ENCODE peak calls at places on chromosome 9, in eight cellular contexts. One of them, this sample, is unnamed.
A peak's percentile ranks its signal among the peaks of the same experiment; 100 is the strongest.

GRCh38 chr9:116058421-116058820 is 95.2 kb upstream of the PAPPA start:
- DNase-seq in uterus: no peak
- DNase-seq in ovary: no peak
- DNase-seq in right cardiac atrium: no peak
- DNase-seq in fibroblast of pulmonary artery: peak; percentile 46
- DNase-seq in left lung: no peak
- DNase-seq in GM12865: no peak
- DNase-seq in astrocyte of the spinal cord: no peak
- DNase-seq in this sample: no peak

GRCh38 chr9:105722099-105722498 is 27.8 kb downstream of the TMEM38B start:
- DNase-seq in uterus: no peak
- DNase-seq in left lung: no peak
- DNase-seq in astrocyte of the spinal cord: no peak
- DNase-seq in ovary: no peak
- DNase-seq in fibroblast of pulmonary artery: no peak
- DNase-seq in GM12865: no peak
- DNase-seq in right cardiac atrium: no peak
- DNase-seq in this sample: no peak

GRCh38 chr9:125346351-125346750 is 84.7 kb downstream of the GAPVD1 start:
- DNase-seq in GM12865: no peak
- DNase-seq in astrocyte of the spinal cord: no peak
- DNase-seq in fibroblast of pulmonary artery: no peak
- DNase-seq in right cardiac atrium: no peak
- DNase-seq in uterus: no peak
- DNase-seq in left lung: no peak
- DNase-seq in ovary: no peak
- DNase-seq in this sample: no peak

GRCh38 chr9:137066096-137066861 is 4.1 kb downstream of the SAPCD2 start:
- DNase-seq in GM12865: no peak
- DNase-seq in left lung: no peak
- DNase-seq in astrocyte of the spinal cord: no peak
- DNase-seq in ovary: no peak
- DNase-seq in fibroblast of pulmonary artery: no peak
- DNase-seq in uterus: no peak
- DNase-seq in right cardiac atrium: peak; percentile 65
- DNase-seq in this sample: no peak

GRCh38 chr9:95383198-95383673 is 65.7 kb upstream of the FANCC start:
- DNase-seq in left lung: no peak
- DNase-seq in fibroblast of pulmonary artery: peak; percentile 13
- DNase-seq in uterus: no peak
- DNase-seq in ovary: no peak
- DNase-seq in astrocyte of the spinal cord: peak; percentile 34
- DNase-seq in GM12865: no peak
- DNase-seq in right cardiac atrium: no peak
- DNase-seq in this sample: peak; percentile 9

GRCh38 chr9:116156621-116157314 is 3.2 kb downstream of the PAPPA start:
- DNase-seq in ovary: peak; percentile 72
- DNase-seq in astrocyte of the spinal cord: peak; percentile 77
- DNase-seq in uterus: peak; percentile 80
- DNase-seq in right cardiac atrium: peak; percentile 86
- DNase-seq in left lung: peak; percentile 55
- DNase-seq in GM12865: no peak
- DNase-seq in fibroblast of pulmonary artery: peak; percentile 96
- DNase-seq in this sample: peak; percentile 72

GRCh38 chr9:24436761-24437160 is 108.9 kb downstream of the IZUMO3 start:
- DNase-seq in astrocyte of the spinal cord: no peak
- DNase-seq in left lung: no peak
- DNase-seq in right cardiac atrium: no peak
- DNase-seq in ovary: no peak
- DNase-seq in uterus: no peak
- DNase-seq in GM12865: no peak
- DNase-seq in fibroblast of pulmonary artery: no peak
- DNase-seq in this sample: no peak

GRCh38 chr9:82651474-82651873 is 411.5 kb downstream of the RASEF start:
- DNase-seq in astrocyte of the spinal cord: no peak
- DNase-seq in right cardiac atrium: no peak
- DNase-seq in GM12865: no peak
- DNase-seq in fibroblast of pulmonary artery: no peak
- DNase-seq in left lung: no peak
- DNase-seq in ovary: no peak
- DNase-seq in uterus: no peak
- DNase-seq in this sample: no peak

GRCh38 chr9:16809912-16810610 is 60.4 kb downstream of the BNC2 start:
- DNase-seq in left lung: no peak
- DNase-seq in fibroblast of pulmonary artery: no peak
- DNase-seq in uterus: no peak
- DNase-seq in GM12865: no peak
- DNase-seq in astrocyte of the spinal cord: no peak
- DNase-seq in ovary: no peak
- DNase-seq in right cardiac atrium: no peak
- DNase-seq in this sample: no peak

GRCh38 chr9:16626577-16627130 is 243.8 kb downstream of the BNC2 start:
- DNase-seq in astrocyte of the spinal cord: peak; percentile 90
- DNase-seq in ovary: no peak
- DNase-seq in uterus: no peak
- DNase-seq in GM12865: peak; percentile 12
- DNase-seq in left lung: no peak
- DNase-seq in fibroblast of pulmonary artery: peak; percentile 83
- DNase-seq in right cardiac atrium: no peak
- DNase-seq in this sample: peak; percentile 61

GRCh38 chr9:111630182-111631070 is 708 bp upstream of the DNAJC25 start:
- DNase-seq in uterus: no peak
- DNase-seq in fibroblast of pulmonary artery: no peak
- DNase-seq in ovary: no peak
- DNase-seq in GM12865: no peak
- DNase-seq in left lung: no peak
- DNase-seq in right cardiac atrium: no peak
- DNase-seq in astrocyte of the spinal cord: no peak
- DNase-seq in this sample: no peak

GRCh38 chr9:89952401-89952800 is 347.6 kb downstream of the GADD45G start:
- DNase-seq in ovary: no peak
- DNase-seq in left lung: no peak
- DNase-seq in fibroblast of pulmonary artery: no peak
- DNase-seq in GM12865: peak; percentile 6
- DNase-seq in uterus: no peak
- DNase-seq in right cardiac atrium: no peak
- DNase-seq in astrocyte of the spinal cord: peak; percentile 57
- DNase-seq in this sample: no peak

DNA sequence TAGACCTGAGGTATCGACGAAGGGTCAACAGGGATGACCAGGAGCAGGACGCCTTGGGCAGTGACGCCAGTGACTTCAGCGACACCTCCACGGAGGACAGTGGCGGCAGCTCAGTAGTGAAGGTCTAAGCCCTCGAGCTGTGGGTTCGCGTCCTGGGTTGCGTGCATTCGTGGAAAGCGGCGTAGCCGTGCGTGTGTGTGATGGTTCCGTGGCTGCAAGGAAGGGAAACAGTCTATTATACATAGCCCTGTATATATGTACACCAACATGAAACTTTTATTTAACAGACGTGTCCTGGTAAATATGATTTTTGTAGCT is 8.4 kb downstream of the PPP1R26 start:
- DNase-seq in uterus: no peak
- DNase-seq in ovary: no peak
- DNase-seq in left lung: no peak
- DNase-seq in fibroblast of pulmonary artery: no peak
- DNase-seq in GM12865: no peak
- DNase-seq in right cardiac atrium: no peak
- DNase-seq in astrocyte of the spinal cord: no peak
- DNase-seq in this sample: no peak
- H3K4me3 ChIP-seq in uterus: no peak overlapping the region
- H3K4me3 ChIP-seq in ovary: no peak overlapping the region
- H3K4me3 ChIP-seq in left lung: no peak overlapping the region
- H3K4me3 ChIP-seq in fibroblast of pulmonary artery: no peak overlapping the region
- H3K4me3 ChIP-seq in GM12865: no peak overlapping the region
- H3K4me3 ChIP-seq in right cardiac atrium: no peak overlapping the region
- H3K4me3 ChIP-seq in astrocyte of the spinal cord: no peak overlapping the region
- H3K4me3 ChIP-seq in this sample: no peak overlapping the region

DNA sequence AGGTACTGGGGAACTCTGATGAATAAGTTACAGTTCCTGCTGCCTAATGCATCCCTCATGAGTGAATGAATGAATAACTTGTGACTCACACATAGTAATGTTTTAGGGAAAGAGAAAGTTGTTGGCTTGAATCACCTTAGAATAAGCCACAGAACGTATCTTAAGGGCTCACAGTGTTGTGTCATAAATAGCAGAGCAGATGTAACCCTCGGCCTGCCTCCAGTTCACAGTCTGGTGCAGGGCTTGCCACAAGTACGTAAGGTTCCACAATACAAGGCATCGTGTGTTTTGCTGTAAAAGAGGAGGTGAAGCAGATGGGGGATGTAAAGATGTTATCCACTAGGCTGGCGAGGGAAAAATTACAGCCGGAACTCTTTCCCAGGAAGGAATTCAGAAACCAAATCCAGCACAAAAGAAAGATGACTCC is 218.7 kb downstream of the TRPM3 start:
- DNase-seq in fibroblast of pulmonary artery: peak; percentile 97
- DNase-seq in left lung: no peak
- DNase-seq in GM12865: no peak
- DNase-seq in astrocyte of the spinal cord: peak; percentile 99
- DNase-seq in right cardiac atrium: peak; percentile 23
- DNase-seq in ovary: no peak
- DNase-seq in uterus: peak; percentile 25
- DNase-seq in this sample: peak; percentile 99
- H3K4me3 ChIP-seq in fibroblast of pulmonary artery: peak overlapping the region; percentile 46
- H3K4me3 ChIP-seq in left lung: no peak overlapping the region
- H3K4me3 ChIP-seq in GM12865: no peak overlapping the region
- H3K4me3 ChIP-seq in astrocyte of the spinal cord: no peak overlapping the region
- H3K4me3 ChIP-seq in right cardiac atrium: no peak overlapping the region
- H3K4me3 ChIP-seq in ovary: no peak overlapping the region
- H3K4me3 ChIP-seq in uterus: no peak overlapping the region
- H3K4me3 ChIP-seq in this sample: no peak overlapping the region

GRCh38 chr9:117643288-117643654 is 60.9 kb upstream of the TLR4 start:
- DNase-seq in uterus: no peak
- DNase-seq in fibroblast of pulmonary artery: no peak
- DNase-seq in GM12865: no peak
- DNase-seq in astrocyte of the spinal cord: no peak
- DNase-seq in ovary: no peak
- DNase-seq in right cardiac atrium: no peak
- DNase-seq in left lung: no peak
- DNase-seq in this sample: no peak

GRCh38 chr9:117645245-117645636 is 59.0 kb upstream of the TLR4 start:
- DNase-seq in uterus: no peak
- DNase-seq in astrocyte of the spinal cord: no peak
- DNase-seq in fibroblast of pulmonary artery: no peak
- DNase-seq in right cardiac atrium: no peak
- DNase-seq in GM12865: no peak
- DNase-seq in ovary: no peak
- DNase-seq in left lung: no peak
- DNase-seq in this sample: no peak

GRCh38 chr9:117649126-117649525 is 55.1 kb upstream of the TLR4 start:
- DNase-seq in fibroblast of pulmonary artery: peak; percentile 26
- DNase-seq in left lung: no peak
- DNase-seq in right cardiac atrium: no peak
- DNase-seq in GM12865: no peak
- DNase-seq in astrocyte of the spinal cord: no peak
- DNase-seq in uterus: no peak
- DNase-seq in ovary: no peak
- DNase-seq in this sample: no peak

GRCh38 chr9:117644607-117645244 is 59.5 kb upstream of the TLR4 start:
- DNase-seq in uterus: peak; percentile 61
- DNase-seq in right cardiac atrium: peak; percentile 87
- DNase-seq in ovary: peak; percentile 72
- DNase-seq in fibroblast of pulmonary artery: peak; percentile 76
- DNase-seq in GM12865: peak; percentile 72
- DNase-seq in astrocyte of the spinal cord: peak; percentile 74
- DNase-seq in left lung: peak; percentile 85
- DNase-seq in this sample: peak; percentile 14

GRCh38 chr9:117644133-117644532 is 60.1 kb upstream of the TLR4 start:
- DNase-seq in right cardiac atrium: no peak
- DNase-seq in GM12865: no peak
- DNase-seq in uterus: no peak
- DNase-seq in astrocyte of the spinal cord: no peak
- DNase-seq in left lung: no peak
- DNase-seq in ovary: no peak
- DNase-seq in fibroblast of pulmonary artery: no peak
- DNase-seq in this sample: no peak
- H3K4me3 ChIP-seq in right cardiac atrium: no peak overlapping the region
- H3K4me3 ChIP-seq in GM12865: no peak overlapping the region
- H3K4me3 ChIP-seq in uterus: no peak overlapping the region
- H3K4me3 ChIP-seq in astrocyte of the spinal cord: no peak overlapping the region
- H3K4me3 ChIP-seq in left lung: no peak overlapping the region
- H3K4me3 ChIP-seq in ovary: no peak overlapping the region
- H3K4me3 ChIP-seq in fibroblast of pulmonary artery: no peak overlapping the region
- H3K4me3 ChIP-seq in this sample: no peak overlapping the region

GRCh38 chr9:114395196-114395595 is 7.4 kb upstream of the AKNA start:
- DNase-seq in right cardiac atrium: no peak
- DNase-seq in astrocyte of the spinal cord: no peak
- DNase-seq in left lung: no peak
- DNase-seq in uterus: no peak
- DNase-seq in ovary: peak; percentile 59
- DNase-seq in GM12865: no peak
- DNase-seq in fibroblast of pulmonary artery: no peak
- DNase-seq in this sample: no peak
- H3K4me3 ChIP-seq in right cardiac atrium: no peak overlapping the region
- H3K4me3 ChIP-seq in astrocyte of the spinal cord: no peak overlapping the region
- H3K4me3 ChIP-seq in left lung: no peak overlapping the region
- H3K4me3 ChIP-seq in uterus: peak overlapping the region; percentile 16
- H3K4me3 ChIP-seq in ovary: peak overlapping the region; percentile 12
- H3K4me3 ChIP-seq in GM12865: no peak overlapping the region
- H3K4me3 ChIP-seq in fibroblast of pulmonary artery: no peak overlapping the region
- H3K4me3 ChIP-seq in this sample: no peak overlapping the region

DNA sequence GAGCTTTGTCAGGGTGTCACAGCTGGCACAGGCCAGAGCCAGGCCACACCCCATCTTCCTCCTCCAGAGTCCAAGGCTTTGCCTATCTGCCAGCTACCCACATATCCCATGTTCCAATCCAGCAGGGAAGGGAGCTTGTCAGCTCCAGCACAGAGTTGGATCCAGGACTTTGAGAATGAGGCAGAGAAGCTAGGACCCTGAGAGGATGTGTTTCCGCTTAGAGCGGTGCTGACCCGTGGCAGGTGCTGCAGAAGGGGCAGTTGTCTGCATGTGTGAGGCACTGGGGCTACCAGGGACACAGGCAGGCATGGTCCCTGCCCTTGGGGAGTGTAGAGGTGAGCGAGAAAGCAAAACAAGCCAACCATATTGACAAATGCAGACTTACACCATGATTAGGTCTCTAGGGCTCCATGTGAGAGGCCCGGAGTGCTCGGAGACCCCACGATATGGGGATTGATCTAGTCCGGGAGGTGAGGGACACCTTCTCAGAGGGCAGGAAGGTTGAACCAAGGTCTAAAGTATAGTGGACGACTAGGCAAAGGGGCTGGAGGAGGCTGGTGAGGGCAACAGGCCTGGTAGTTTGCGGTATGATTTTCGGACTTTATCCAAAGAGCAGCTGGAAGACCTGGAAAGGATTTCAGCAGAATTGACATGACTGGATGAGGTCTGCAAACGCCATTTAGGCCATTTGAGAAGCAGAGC is 30.9 kb downstream of the COL27A1 start:
- DNase-seq in ovary: peak; percentile 17
- DNase-seq in left lung: no peak
- DNase-seq in right cardiac atrium: no peak
- DNase-seq in astrocyte of the spinal cord: no peak
- DNase-seq in uterus: no peak
- DNase-seq in fibroblast of pulmonary artery: no peak
- DNase-seq in GM12865: no peak
- DNase-seq in this sample: no peak
- H3K4me3 ChIP-seq in ovary: no peak overlapping the region
- H3K4me3 ChIP-seq in left lung: no peak overlapping the region
- H3K4me3 ChIP-seq in right cardiac atrium: no peak overlapping the region
- H3K4me3 ChIP-seq in astrocyte of the spinal cord: no peak overlapping the region
- H3K4me3 ChIP-seq in uterus: no peak overlapping the region
- H3K4me3 ChIP-seq in fibroblast of pulmonary artery: no peak overlapping the region
- H3K4me3 ChIP-seq in GM12865: no peak overlapping the region
- H3K4me3 ChIP-seq in this sample: no peak overlapping the region